ENCODE peak calls at places on chromosomes 7 and 10, in five cellular contexts. U, M, W, E and R are unnamed samples.

GRCh38 chr7:23520582-23520981 is 11.2 kb downstream of the TRA2A start:
- DNase-seq in U (no peak), W (no peak), E (no peak), M (no peak), R (no peak)

GRCh38 chr7:11758627-11759111 is 73.3 kb downstream of the THSD7A start:
- DNase-seq in E (no peak), M (no peak), U (no peak), W (no peak), R (no peak)

GRCh38 chr10:101073631-101074030 is 11.8 kb downstream of the KAZALD1 start:
- DNase-seq in U (no peak), M (no peak), E (no peak), W (no peak), R (no peak)

GRCh38 chr7:136496526-136496925 is 371.9 kb upstream of the CHRM2 start:
- DNase-seq in M (no peak), E (no peak), W (no peak), U (no peak), R (no peak)

GRCh38 chr10:8060704-8061121 is 6.2 kb downstream of the GATA3 start:
- DNase-seq in E (no peak), U (no peak), W (no peak), M (no peak), R (peak; percentile 61)

GRCh38 chr10:107163904-107164861 is at the start of gene SORCS1:
- DNase-seq in W (no peak), U (no peak), M (peak; percentile 41), E (peak; percentile 21), R (no peak)

GRCh38 chr7:136947347-136947746 is 78.9 kb downstream of the CHRM2 start:
- DNase-seq in E (no peak), W (no peak), U (peak; percentile 12), M (no peak), R (no peak)

GRCh38 chr10:14385591-14386201 is 55.0 kb upstream of the FRMD4A start:
- DNase-seq in E (no peak), M (no peak), U (peak; percentile 22), W (no peak), R (no peak)

GRCh38 chr10:24118246-24118645 is 90.7 kb upstream of the KIAA1217 start:
- DNase-seq in E (no peak), U (peak; percentile 1), W (no peak), M (no peak), R (no peak)

GRCh38 chr10:72784551-72785421 is 92.8 kb downstream of the MCU start:
- DNase-seq in U (peak; percentile 87), M (peak; percentile 18), W (no peak), E (peak; percentile 87), R (no peak)

GRCh38 chr10:6070647-6071046 is 8.5 kb upstream of the IL2RA start:
- DNase-seq in E (no peak), M (peak; percentile 0), U (no peak), W (no peak), R (no peak)

GRCh38 chr10:43140414-43140813 is 2.2 kb downstream of the CSGALNACT2 start:
- DNase-seq in M (no peak), U (peak; percentile 96), E (peak; percentile 92), W (peak; percentile 45), R (no peak)

GRCh38 chr7:91772100-91772794 is 108.3 kb downstream of the MTERF1 start:
- DNase-seq in M (no peak), E (peak; percentile 89), W (no peak), U (no peak), R (no peak)

GRCh38 chr7:64308019-64308275 is 5.8 kb upstream of the ZNF736 start:
- DNase-seq in M (no peak), E (no peak), W (no peak), U (no peak), R (peak; percentile 46)

GRCh38 chr10:3616880-3617279 is 168.1 kb downstream of the KLF6 start:
- DNase-seq in M (no peak), U (no peak), W (no peak), E (no peak), R (no peak)

GRCh38 chr7:154791611-154792010 is 211.3 kb downstream of the PAXIP1 start:
- DNase-seq in W (no peak), U (no peak), M (no peak), E (no peak), R (no peak)

GRCh38 chr7:156475666-156476065 is 164.9 kb upstream of the RNF32 start:
- DNase-seq in E (no peak), M (no peak), W (peak; percentile 37), U (peak; percentile 42), R (no peak)

GRCh38 chr10:61899045-61899444 is 2.5 kb upstream of the ARID5B start:
- DNase-seq in E (peak; percentile 89), U (peak; percentile 69), M (no peak), W (no peak), R (no peak)